ENCODE peak calls at places on chromosomes 2 and 18, in eight cellular contexts. One of them, this sample, is unnamed. For H3K9me3, the result is how much of the 10 kb centered on the place peaks cover.

GRCh38 chr2:17539993-17540812 is at the start of gene VSNL1:
- DNase-seq in CD8-positive, alpha-beta T cell: no peak
- DNase-seq in body of pancreas: peak
- DNase-seq in cardiac muscle cell: peak
- DNase-seq in Karpas-422: no peak
- DNase-seq in GM23248: peak
- DNase-seq in thoracic aorta: peak
- DNase-seq in CD4-positive, CD25-positive, alpha-beta regulatory T cell: no peak
- DNase-seq in this sample: peak

GRCh38 chr2:95552911-95553310 is 38.9 kb upstream of the TRIM43 start:
- DNase-seq in CD8-positive, alpha-beta T cell: no peak
- DNase-seq in GM23248: peak
- DNase-seq in CD4-positive, CD25-positive, alpha-beta regulatory T cell: no peak
- DNase-seq in body of pancreas: no peak
- DNase-seq in thoracic aorta: no peak
- DNase-seq in cardiac muscle cell: peak
- DNase-seq in Karpas-422: no peak
- DNase-seq in this sample: peak

GRCh38 chr18:24894880-24895279 is 434.4 kb downstream of the HRH4 start:
- DNase-seq in cardiac muscle cell: no peak
- DNase-seq in Karpas-422: no peak
- DNase-seq in GM23248: no peak
- DNase-seq in CD8-positive, alpha-beta T cell: no peak
- DNase-seq in body of pancreas: no peak
- DNase-seq in thoracic aorta: no peak
- DNase-seq in CD4-positive, CD25-positive, alpha-beta regulatory T cell: no peak
- DNase-seq in this sample: no peak

GRCh38 chr18:73669299-73669698 is 478.3 kb downstream of the FBXO15 start:
- DNase-seq in CD8-positive, alpha-beta T cell: no peak
- DNase-seq in thoracic aorta: no peak
- DNase-seq in cardiac muscle cell: no peak
- DNase-seq in CD4-positive, CD25-positive, alpha-beta regulatory T cell: no peak
- DNase-seq in Karpas-422: no peak
- DNase-seq in GM23248: no peak
- DNase-seq in body of pancreas: no peak
- DNase-seq in this sample: no peak

GRCh38 chr2:20093263-20094141 is 42.1 kb upstream of the LAPTM4A start:
- DNase-seq in body of pancreas: peak
- DNase-seq in CD4-positive, CD25-positive, alpha-beta regulatory T cell: no peak
- DNase-seq in cardiac muscle cell: peak
- DNase-seq in CD8-positive, alpha-beta T cell: no peak
- DNase-seq in Karpas-422: peak
- DNase-seq in thoracic aorta: no peak
- DNase-seq in GM23248: peak
- DNase-seq in this sample: no peak

GRCh38 chr2:113157897-113158753 is 15.6 kb upstream of the PSD4 start:
- DNase-seq in CD8-positive, alpha-beta T cell: no peak
- DNase-seq in cardiac muscle cell: no peak
- DNase-seq in Karpas-422: no peak
- DNase-seq in body of pancreas: no peak
- DNase-seq in CD4-positive, CD25-positive, alpha-beta regulatory T cell: no peak
- DNase-seq in thoracic aorta: no peak
- DNase-seq in GM23248: peak
- DNase-seq in this sample: peak

GRCh38 chr2:66443977-66444855 is 9.3 kb downstream of the MEIS1 start:
- DNase-seq in Karpas-422: no peak
- DNase-seq in cardiac muscle cell: peak
- DNase-seq in body of pancreas: peak
- DNase-seq in CD8-positive, alpha-beta T cell: no peak
- DNase-seq in CD4-positive, CD25-positive, alpha-beta regulatory T cell: no peak
- DNase-seq in thoracic aorta: no peak
- DNase-seq in GM23248: peak
- DNase-seq in this sample: no peak

GRCh38 chr2:147844691-147845607 is at the start of gene ACVR2A:
- DNase-seq in CD8-positive, alpha-beta T cell: peak
- DNase-seq in Karpas-422: peak
- DNase-seq in GM23248: peak
- DNase-seq in CD4-positive, CD25-positive, alpha-beta regulatory T cell: peak
- DNase-seq in cardiac muscle cell: peak
- DNase-seq in thoracic aorta: no peak
- DNase-seq in body of pancreas: peak
- DNase-seq in this sample: no peak

GRCh38 chr18:75201936-75202335 is 7.0 kb downstream of the PTGR3 start:
- DNase-seq in CD4-positive, CD25-positive, alpha-beta regulatory T cell: no peak
- DNase-seq in thoracic aorta: no peak
- DNase-seq in Karpas-422: no peak
- DNase-seq in CD8-positive, alpha-beta T cell: no peak
- DNase-seq in cardiac muscle cell: no peak
- DNase-seq in body of pancreas: peak
- DNase-seq in GM23248: no peak
- DNase-seq in this sample: no peak

GRCh38 chr2:183838295-183838694 is 714.1 kb downstream of the NUP35 start:
- DNase-seq in GM23248: no peak
- DNase-seq in cardiac muscle cell: no peak
- DNase-seq in CD4-positive, CD25-positive, alpha-beta regulatory T cell: no peak
- DNase-seq in CD8-positive, alpha-beta T cell: no peak
- DNase-seq in thoracic aorta: no peak
- DNase-seq in Karpas-422: no peak
- DNase-seq in body of pancreas: no peak
- DNase-seq in this sample: no peak

GRCh38 chr2:19312949-19313348 is 45.5 kb downstream of the OSR1 start:
- DNase-seq in CD4-positive, CD25-positive, alpha-beta regulatory T cell: no peak
- DNase-seq in GM23248: peak
- DNase-seq in Karpas-422: peak
- DNase-seq in thoracic aorta: no peak
- DNase-seq in CD8-positive, alpha-beta T cell: no peak
- DNase-seq in body of pancreas: peak
- DNase-seq in cardiac muscle cell: peak
- DNase-seq in this sample: no peak

GRCh38 chr2:165582863-165583506 is 113.5 kb downstream of the CSRNP3 start:
- DNase-seq in CD4-positive, CD25-positive, alpha-beta regulatory T cell: no peak
- DNase-seq in Karpas-422: no peak
- DNase-seq in body of pancreas: no peak
- DNase-seq in cardiac muscle cell: no peak
- DNase-seq in CD8-positive, alpha-beta T cell: no peak
- DNase-seq in thoracic aorta: no peak
- DNase-seq in GM23248: no peak
- DNase-seq in this sample: no peak

DNA sequence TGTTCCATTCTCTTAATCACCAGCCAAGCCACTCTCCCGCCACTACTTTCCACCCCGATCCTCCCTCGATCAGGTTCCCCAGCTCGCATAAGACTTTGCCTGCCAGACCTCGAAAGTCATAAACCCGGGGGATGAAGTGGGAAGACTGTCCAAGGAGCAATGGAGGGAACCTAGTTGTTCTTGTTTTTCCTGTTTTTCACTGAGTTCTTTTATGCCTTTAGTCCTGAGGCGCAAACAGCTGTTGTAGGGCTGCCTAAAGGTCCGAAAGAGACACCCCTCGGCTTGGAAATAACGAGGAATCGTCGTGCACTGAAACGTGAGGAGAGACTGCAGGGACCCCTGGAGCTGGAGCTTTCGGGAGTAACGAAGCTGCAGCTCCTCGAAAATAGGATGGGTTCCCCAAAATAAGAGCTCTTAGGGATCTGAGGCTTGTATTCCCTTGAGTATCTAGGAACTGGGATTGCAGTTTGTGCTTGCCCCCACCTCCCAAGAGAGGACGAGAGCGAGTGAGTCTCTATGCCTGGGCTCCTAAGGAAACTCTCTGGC is 1.7 kb upstream of the HOXD12 start:
- DNase-seq in cardiac muscle cell: no peak
- DNase-seq in GM23248: no peak
- DNase-seq in CD4-positive, CD25-positive, alpha-beta regulatory T cell: no peak
- DNase-seq in CD8-positive, alpha-beta T cell: no peak
- DNase-seq in body of pancreas: no peak
- DNase-seq in Karpas-422: no peak
- DNase-seq in thoracic aorta: no peak
- DNase-seq in this sample: no peak
- H3K4me3 ChIP-seq in cardiac muscle cell: no peak
- H3K4me3 ChIP-seq in GM23248: peak
- H3K4me3 ChIP-seq in CD4-positive, CD25-positive, alpha-beta regulatory T cell: no peak
- H3K4me3 ChIP-seq in CD8-positive, alpha-beta T cell: no peak
- H3K4me3 ChIP-seq in body of pancreas: no peak
- H3K4me3 ChIP-seq in Karpas-422: peak
- H3K4me3 ChIP-seq in thoracic aorta: peak
- H3K4me3 ChIP-seq in this sample: no peak

GRCh38 chr2:132469095-132469494 is 52.5 kb downstream of the GPR39 start:
- DNase-seq in GM23248: no peak
- DNase-seq in Karpas-422: no peak
- DNase-seq in cardiac muscle cell: no peak
- DNase-seq in CD4-positive, CD25-positive, alpha-beta regulatory T cell: no peak
- DNase-seq in thoracic aorta: no peak
- DNase-seq in CD8-positive, alpha-beta T cell: no peak
- DNase-seq in body of pancreas: no peak
- DNase-seq in this sample: no peak
- H3K9me3 ChIP-seq in GM23248: under half
- H3K9me3 ChIP-seq in Karpas-422: under half
- H3K9me3 ChIP-seq in cardiac muscle cell: under half
- H3K9me3 ChIP-seq in CD4-positive, CD25-positive, alpha-beta regulatory T cell: half or more
- H3K9me3 ChIP-seq in thoracic aorta: under half
- H3K9me3 ChIP-seq in CD8-positive, alpha-beta T cell: under half
- H3K9me3 ChIP-seq in body of pancreas: under half
- H3K9me3 ChIP-seq in this sample: under half

GRCh38 chr2:23525137-23525765 is 140.3 kb downstream of the KLHL29 start:
- DNase-seq in GM23248: no peak
- DNase-seq in CD8-positive, alpha-beta T cell: no peak
- DNase-seq in CD4-positive, CD25-positive, alpha-beta regulatory T cell: no peak
- DNase-seq in cardiac muscle cell: no peak
- DNase-seq in Karpas-422: no peak
- DNase-seq in thoracic aorta: no peak
- DNase-seq in body of pancreas: no peak
- DNase-seq in this sample: no peak

GRCh38 chr2:23523651-23524260 is 138.8 kb downstream of the KLHL29 start:
- DNase-seq in GM23248: peak
- DNase-seq in body of pancreas: peak
- DNase-seq in Karpas-422: no peak
- DNase-seq in CD4-positive, CD25-positive, alpha-beta regulatory T cell: no peak
- DNase-seq in CD8-positive, alpha-beta T cell: no peak
- DNase-seq in thoracic aorta: peak
- DNase-seq in cardiac muscle cell: no peak
- DNase-seq in this sample: no peak

GRCh38 chr2:23526114-23526513 is 141.1 kb downstream of the KLHL29 start:
- DNase-seq in CD4-positive, CD25-positive, alpha-beta regulatory T cell: no peak
- DNase-seq in GM23248: no peak
- DNase-seq in thoracic aorta: no peak
- DNase-seq in cardiac muscle cell: no peak
- DNase-seq in body of pancreas: no peak
- DNase-seq in Karpas-422: no peak
- DNase-seq in CD8-positive, alpha-beta T cell: no peak
- DNase-seq in this sample: no peak

GRCh38 chr2:23522726-23523410 is 137.9 kb downstream of the KLHL29 start:
- DNase-seq in CD4-positive, CD25-positive, alpha-beta regulatory T cell: no peak
- DNase-seq in CD8-positive, alpha-beta T cell: no peak
- DNase-seq in GM23248: no peak
- DNase-seq in thoracic aorta: no peak
- DNase-seq in body of pancreas: no peak
- DNase-seq in cardiac muscle cell: no peak
- DNase-seq in Karpas-422: no peak
- DNase-seq in this sample: no peak

GRCh38 chr2:23524261-23524706 is 139.3 kb downstream of the KLHL29 start:
- DNase-seq in CD8-positive, alpha-beta T cell: no peak
- DNase-seq in CD4-positive, CD25-positive, alpha-beta regulatory T cell: no peak
- DNase-seq in Karpas-422: no peak
- DNase-seq in cardiac muscle cell: no peak
- DNase-seq in thoracic aorta: peak
- DNase-seq in body of pancreas: peak
- DNase-seq in GM23248: peak
- DNase-seq in this sample: no peak
- H3K27ac ChIP-seq in CD8-positive, alpha-beta T cell: no peak
- H3K27ac ChIP-seq in CD4-positive, CD25-positive, alpha-beta regulatory T cell: no peak
- H3K27ac ChIP-seq in Karpas-422: no peak
- H3K27ac ChIP-seq in cardiac muscle cell: no peak
- H3K27ac ChIP-seq in thoracic aorta: peak
- H3K27ac ChIP-seq in body of pancreas: peak
- H3K27ac ChIP-seq in GM23248: peak
- H3K27ac ChIP-seq in this sample: peak

GRCh38 chr18:79246309-79247108 is 149.2 kb upstream of the NFATC1 start:
- DNase-seq in body of pancreas: peak
- DNase-seq in GM23248: peak
- DNase-seq in CD8-positive, alpha-beta T cell: peak
- DNase-seq in Karpas-422: peak
- DNase-seq in cardiac muscle cell: peak
- DNase-seq in CD4-positive, CD25-positive, alpha-beta regulatory T cell: peak
- DNase-seq in thoracic aorta: peak
- DNase-seq in this sample: peak
- H3K4me3 ChIP-seq in body of pancreas: no peak
- H3K4me3 ChIP-seq in GM23248: peak
- H3K4me3 ChIP-seq in CD8-positive, alpha-beta T cell: no peak
- H3K4me3 ChIP-seq in Karpas-422: peak
- H3K4me3 ChIP-seq in cardiac muscle cell: no peak
- H3K4me3 ChIP-seq in CD4-positive, CD25-positive, alpha-beta regulatory T cell: peak
- H3K4me3 ChIP-seq in thoracic aorta: peak
- H3K4me3 ChIP-seq in this sample: peak